ENCODE peak calls at places on chromosome 18, in nine cellular contexts. A is CD4-positive, alpha-beta memory T cell; E is CD8-positive, alpha-beta T cell; R is GM12865; G is PC-9; Q is uterus; C is right cardiac atrium; V is DND-41; N is fibroblast of lung. U is an unnamed sample.
A peak's percentile ranks its signal among the peaks of the same experiment; 100 is the strongest.

GRCh38 chr18:74342416-74343043 is 26.9 kb downstream of the C18orf63 start:
- DNase-seq in A (peak; percentile 47), E (peak; percentile 22), R (peak; percentile 63), G (peak; percentile 58), Q (no peak), C (no peak), V (peak; percentile 13), N (peak; percentile 85), U (peak; percentile 31)

GRCh38 chr18:78773819-78774218 is 205.8 kb upstream of the SALL3 start:
- DNase-seq in A (no peak), E (no peak), R (no peak), G (no peak), Q (no peak), C (no peak), V (no peak), N (no peak), U (no peak)

GRCh38 chr18:48340502-48340901 is 68.7 kb downstream of the ZBTB7C start:
- DNase-seq in A (no peak), E (no peak), R (no peak), G (no peak), Q (no peak), C (no peak), V (no peak), N (no peak), U (no peak)

GRCh38 chr18:40962784-40963183 is 992.2 kb upstream of the PIK3C3 start:
- DNase-seq in A (no peak), E (no peak), R (no peak), G (no peak), Q (no peak), C (no peak), V (no peak), N (no peak), U (no peak)

GRCh38 chr18:77366725-77367641 is 117.3 kb downstream of the GALR1 start:
- DNase-seq in A (no peak), E (no peak), R (no peak), G (no peak), Q (peak; percentile 34), C (no peak), V (no peak), N (no peak), U (no peak)

GRCh38 chr18:48992791-48993555 is 42.2 kb upstream of the SMAD7 start:
- DNase-seq in A (no peak), E (no peak), R (peak; percentile 41), G (peak; percentile 48), Q (no peak), C (no peak), V (no peak), N (no peak), U (no peak)

GRCh38 chr18:34493099-34493544 is 217.0 kb upstream of the DTNA start:
- DNase-seq in A (no peak), E (no peak), R (peak; percentile 74), G (peak; percentile 38), Q (peak; percentile 36), C (peak; percentile 90), V (no peak), N (peak; percentile 75), U (peak; percentile 20)

GRCh38 chr18:58338961-58339722 is 289.7 kb downstream of the ALPK2 start:
- DNase-seq in A (no peak), E (no peak), R (no peak), G (no peak), Q (no peak), C (peak; percentile 64), V (no peak), N (no peak), U (no peak)

GRCh38 chr18:41814651-41815050 is 140.4 kb upstream of the PIK3C3 start:
- DNase-seq in A (no peak), E (no peak), R (no peak), G (no peak), Q (no peak), C (no peak), V (no peak), N (no peak), U (no peak)

GRCh38 chr18:52244658-52245057 is 95.3 kb upstream of the DCC start:
- DNase-seq in A (no peak), E (no peak), R (no peak), G (no peak), Q (no peak), C (no peak), V (no peak), N (no peak), U (no peak)

GRCh38 chr18:35283923-35284794 is 5.9 kb downstream of the ZSCAN30 start:
- DNase-seq in A (no peak), E (no peak), R (no peak), G (no peak), Q (no peak), C (no peak), V (peak; percentile 31), N (no peak), U (no peak)

GRCh38 chr18:76958692-76959341 is 136.5 kb downstream of the ZNF236 start:
- DNase-seq in A (no peak), E (no peak), R (no peak), G (no peak), Q (no peak), C (no peak), V (no peak), N (peak; percentile 10), U (no peak)

GRCh38 chr18:58354051-58354450 is 274.8 kb downstream of the ALPK2 start:
- DNase-seq in A (no peak), E (no peak), R (no peak), G (no peak), Q (no peak), C (no peak), V (no peak), N (no peak), U (no peak)

GRCh38 chr18:28736951-28737350 is 560.0 kb upstream of the CDH2 start:
- DNase-seq in A (no peak), E (no peak), R (no peak), G (no peak), Q (no peak), C (no peak), V (no peak), N (no peak), U (no peak)

GRCh38 chr18:48078448-48078847 is 148.0 kb upstream of the SMAD2 start:
- DNase-seq in A (no peak), E (no peak), R (no peak), G (no peak), Q (no peak), C (no peak), V (no peak), N (no peak), U (no peak)

GRCh38 chr18:65788373-65788772 is 37.6 kb downstream of the CDH7 start:
- DNase-seq in A (no peak), E (no peak), R (no peak), G (no peak), Q (no peak), C (no peak), V (no peak), N (no peak), U (no peak)

GRCh38 chr18:36247036-36247435 is 50.5 kb upstream of the FHOD3 start:
- DNase-seq in A (no peak), E (no peak), R (no peak), G (peak; percentile 42), Q (no peak), C (no peak), V (no peak), N (no peak), U (peak; percentile 13)

GRCh38 chr18:11432360-11432811 is 177.0 kb upstream of the SLC35G4 start:
- DNase-seq in A (no peak), E (no peak), R (no peak), G (no peak), Q (no peak), C (peak; percentile 54), V (no peak), N (no peak), U (no peak)

GRCh38 chr18:36481201-36481657 is 183.7 kb downstream of the FHOD3 start:
- DNase-seq in A (no peak), E (no peak), R (no peak), G (no peak), Q (no peak), C (no peak), V (no peak), N (no peak), U (no peak)

GRCh38 chr18:57438669-57439616 is 3.8 kb downstream of the ONECUT2 start:
- DNase-seq in A (no peak), E (no peak), R (no peak), G (no peak), Q (no peak), C (no peak), V (no peak), N (no peak), U (no peak)

DNA sequence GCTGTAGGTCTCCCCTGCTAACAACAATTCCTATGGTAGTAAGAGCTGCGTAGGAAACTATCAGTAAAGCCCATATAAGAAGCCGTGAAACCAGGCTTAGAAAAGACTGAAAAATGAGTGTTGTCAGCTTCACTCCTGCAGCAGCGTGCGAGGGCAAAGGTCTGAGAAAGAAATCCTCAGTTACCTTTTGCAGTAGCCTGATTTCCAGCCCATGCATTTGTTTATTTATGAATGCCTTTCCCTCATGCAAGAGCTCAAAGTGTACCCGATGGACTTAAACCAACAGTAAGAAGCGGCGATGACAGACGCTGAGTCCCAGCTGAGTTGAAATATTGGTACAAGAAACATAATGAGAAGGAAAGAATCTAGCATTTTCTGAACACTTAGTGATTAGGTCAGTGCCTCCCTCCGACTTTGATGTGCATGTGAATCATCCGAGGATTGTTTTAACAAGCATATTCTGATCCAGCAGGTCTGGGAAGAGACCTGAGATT is 15.0 kb upstream of the POLI start:
- DNase-seq in A (no peak), E (no peak), R (no peak), G (peak; percentile 88), Q (no peak), C (no peak), V (no peak), N (peak; percentile 28), U (no peak)
- H3K4me3 ChIP-seq in A (no peak overlapping the region), E (no peak overlapping the region), R (no peak overlapping the region), G (peak overlapping the region; percentile 15), Q (no peak overlapping the region), C (no peak overlapping the region), V (no peak overlapping the region), N (no peak overlapping the region), U (no peak overlapping the region)

GRCh38 chr18:13446581-13447470 is 228.3 kb downstream of the LDLRAD4 start:
- DNase-seq in A (no peak), E (no peak), R (no peak), G (no peak), Q (no peak), C (no peak), V (peak; percentile 85), N (no peak), U (no peak)
- H3K4me3 ChIP-seq in A (no peak overlapping the region), E (no peak overlapping the region), R (no peak overlapping the region), G (no peak overlapping the region), Q (no peak overlapping the region), C (no peak overlapping the region), V (peak overlapping the region; percentile 68), N (no peak overlapping the region), U (no peak overlapping the region)

GRCh38 chr18:26134110-26134509 is 441 bp downstream of the PSMA8 start:
- DNase-seq in A (peak; percentile 29), E (no peak), R (no peak), G (no peak), Q (no peak), C (no peak), V (no peak), N (no peak), U (no peak)
- H3K4me3 ChIP-seq in A (no peak overlapping the region), E (no peak overlapping the region), R (no peak overlapping the region), G (no peak overlapping the region), Q (no peak overlapping the region), C (no peak overlapping the region), V (no peak overlapping the region), N (no peak overlapping the region), U (no peak overlapping the region)

DNA sequence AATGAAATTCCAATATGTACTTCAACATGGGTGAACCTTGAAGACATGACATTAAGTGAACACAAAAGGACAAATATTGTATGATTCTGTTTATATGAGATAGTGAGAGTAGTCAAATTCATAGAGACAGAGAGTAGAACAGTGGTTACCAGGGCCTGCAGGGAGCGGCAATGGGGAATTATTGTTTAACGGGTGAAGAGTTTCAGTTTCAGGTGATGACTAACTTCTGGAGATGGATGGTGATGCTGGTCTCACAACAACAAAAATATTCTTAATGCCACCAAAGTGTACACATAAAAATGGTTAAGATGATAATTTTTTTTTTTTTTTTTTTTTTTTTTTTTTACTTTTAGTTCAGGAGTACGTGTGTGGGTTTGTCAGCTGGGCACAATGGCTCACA is 109.4 kb upstream of the TMEM200C start:
- DNase-seq in A (no peak), E (no peak), R (peak; percentile 90), G (no peak), Q (no peak), C (no peak), V (no peak), N (no peak), U (no peak)
- H3K4me3 ChIP-seq in A (no peak overlapping the region), E (no peak overlapping the region), R (peak overlapping the region; percentile 21), G (no peak overlapping the region), Q (no peak overlapping the region), C (no peak overlapping the region), V (no peak overlapping the region), N (no peak overlapping the region), U (no peak overlapping the region)